ENCODE peak calls at places on chromosomes 2 and 18, in five cellular contexts. R, J, L, V and H are unnamed samples. For H3K79me2, the result is how much of the 10 kb centered on the place peaks cover.

GRCh38 chr18:80033181-80034067 is 810 bp upstream of the RBFA start:
- DNase-seq in L (peak), J (peak), R (no peak), V (peak), H (no peak)

GRCh38 chr2:238652053-238652770 is 195.7 kb upstream of the TWIST2 start:
- DNase-seq in L (no peak), R (no peak), V (no peak), J (no peak), H (no peak)

GRCh38 chr2:48933824-48934223 is 178.3 kb upstream of the LHCGR start:
- DNase-seq in V (no peak), L (no peak), J (no peak), R (no peak), H (no peak)

GRCh38 chr18:40851014-40851429 is 1104.0 kb upstream of the PIK3C3 start:
- DNase-seq in R (no peak), J (no peak), L (peak), V (peak), H (no peak)

GRCh38 chr18:26429535-26429934 is 118.8 kb downstream of the KCTD1 start:
- DNase-seq in R (peak), L (peak), J (no peak), V (no peak), H (no peak)

GRCh38 chr2:179237209-179237946 is 27.3 kb downstream of the SESTD1 start:
- DNase-seq in R (no peak), V (no peak), L (no peak), J (no peak), H (no peak)

GRCh38 chr18:13611058-13611615 is 115.2 kb downstream of the FAM210A start:
- DNase-seq in V (peak), R (no peak), J (no peak), L (peak), H (peak)

GRCh38 chr18:36693931-36694661 is 134.7 kb downstream of the TPGS2 start:
- DNase-seq in L (peak), R (no peak), V (no peak), J (no peak), H (no peak)

GRCh38 chr2:147649963-147650362 is 194.9 kb upstream of the ACVR2A start:
- DNase-seq in L (peak), V (no peak), J (no peak), R (no peak), H (no peak)

GRCh38 chr2:130371723-130372054 is 15.8 kb downstream of the PTPN18 start:
- DNase-seq in R (no peak), J (no peak), L (no peak), V (no peak), H (no peak)
- H3K79me2 ChIP-seq in R (under half), J (under half), L (under half), V (under half), H (under half)

GRCh38 chr2:54572636-54573531 is 116.8 kb downstream of the SPTBN1 start:
- DNase-seq in J (no peak), V (no peak), R (no peak), L (peak), H (no peak)

GRCh38 chr2:54569745-54570296 is 113.7 kb downstream of the SPTBN1 start:
- DNase-seq in V (peak), L (no peak), R (no peak), J (peak), H (peak)

GRCh38 chr2:54570321-54570881 is 114.3 kb downstream of the SPTBN1 start:
- DNase-seq in V (peak), J (no peak), R (no peak), L (peak), H (no peak)

GRCh38 chr2:54572262-54572635 is 116.1 kb downstream of the SPTBN1 start:
- DNase-seq in V (no peak), R (no peak), J (peak), L (peak), H (no peak)

DNA sequence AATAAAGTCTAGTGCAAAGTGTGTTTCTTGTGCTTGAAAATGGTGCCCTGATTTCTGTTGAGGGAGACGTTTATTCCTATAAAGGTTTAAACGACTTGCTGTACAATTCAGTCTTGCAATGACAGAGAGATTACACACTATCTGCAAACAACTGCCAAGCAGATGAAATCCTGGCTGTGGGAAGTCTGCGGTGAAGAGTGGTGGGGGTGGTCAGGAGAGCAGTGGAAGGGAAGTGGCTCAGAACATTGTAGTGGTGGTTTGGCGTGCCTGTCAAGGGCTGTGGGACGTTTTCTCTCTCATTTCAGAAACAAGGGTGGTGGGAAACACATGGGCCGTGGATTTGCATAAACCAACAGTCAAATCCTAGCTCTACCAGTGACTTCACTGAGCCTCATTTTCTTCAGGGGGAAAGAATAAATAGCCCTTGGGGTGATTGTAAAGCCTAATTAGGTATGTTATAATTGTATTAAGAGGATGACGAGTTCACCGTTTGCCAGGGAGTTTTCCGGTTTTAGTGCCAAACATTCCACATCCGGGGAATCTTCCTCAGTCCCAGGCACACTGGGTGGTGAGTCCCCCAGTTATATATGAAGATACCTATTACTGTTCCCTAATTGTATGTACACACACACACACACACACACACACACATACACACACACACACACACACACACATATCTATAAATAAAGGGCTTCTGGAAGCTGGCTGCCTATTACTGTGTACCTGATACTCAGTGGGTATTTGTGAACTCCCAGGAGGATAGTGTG is 115.0 kb downstream of the SPTBN1 start:
- DNase-seq in R (no peak), L (peak), J (peak), V (peak), H (peak)
- H3K27ac ChIP-seq in R (no peak), L (peak), J (peak), V (peak), H (peak)

DNA sequence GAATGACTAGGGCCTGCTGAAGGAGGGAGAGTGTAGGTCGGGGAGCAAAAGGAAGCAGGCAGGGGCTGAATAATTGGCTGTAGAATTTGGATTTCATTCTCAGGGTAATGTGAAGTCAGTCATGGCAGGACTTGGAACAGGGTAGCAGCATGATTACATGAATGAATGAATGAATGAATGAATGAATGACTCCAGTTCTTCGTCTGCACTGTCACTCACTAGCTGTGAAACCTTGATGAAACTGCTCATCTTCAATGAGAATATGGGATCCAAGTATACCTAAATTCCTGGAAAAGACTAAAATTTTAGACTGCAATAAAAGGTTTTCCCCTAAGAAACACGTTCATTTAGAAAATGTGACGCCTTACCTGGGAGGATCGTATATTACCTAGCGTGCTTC is 3.0 kb upstream of the RND3 start:
- DNase-seq in R (no peak), J (no peak), L (no peak), V (no peak), H (no peak)
- H3K79me2 ChIP-seq in R (under half), J (under half), L (under half), V (under half), H (under half)

DNA sequence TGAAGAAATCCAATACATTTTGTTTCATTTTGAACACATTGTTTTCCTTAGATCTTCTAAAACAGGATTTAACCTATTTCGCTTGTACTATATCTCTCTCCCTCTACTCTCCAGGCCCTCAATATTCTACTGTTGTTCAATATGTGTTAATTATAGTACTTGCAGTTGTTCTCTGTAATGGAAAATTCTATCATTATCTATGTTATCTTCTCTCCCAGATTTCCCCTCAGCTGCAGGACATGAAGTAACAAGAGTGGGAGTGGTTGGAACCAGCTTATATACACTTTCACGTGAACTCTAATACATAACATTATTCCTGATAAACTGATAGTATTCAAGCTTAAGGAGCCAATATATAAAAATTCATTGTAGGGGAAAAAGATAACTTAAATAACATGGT is 7.0 kb upstream of the STRN start:
- DNase-seq in V (no peak), J (no peak), L (no peak), R (no peak), H (no peak)
- H3K27ac ChIP-seq in V (no peak), J (no peak), L (no peak), R (no peak), H (no peak)

DNA sequence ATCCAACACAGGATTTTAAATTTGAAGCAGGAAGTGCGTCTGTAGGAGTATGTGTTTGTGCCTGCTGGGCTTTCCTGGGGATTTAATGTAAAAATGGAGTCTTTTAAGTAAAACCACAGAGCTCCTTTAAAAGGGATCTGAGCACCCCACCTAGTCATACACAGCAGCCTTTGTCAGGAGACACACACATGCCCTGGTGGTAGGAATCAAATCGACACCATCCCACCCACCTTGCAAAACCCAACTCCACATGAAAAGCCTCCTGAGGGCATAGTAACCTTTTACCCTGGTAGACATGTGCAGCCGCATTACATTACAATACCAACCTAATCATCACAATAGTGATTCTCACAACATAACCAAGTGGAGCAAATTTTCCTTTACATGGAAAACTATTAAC is 29.0 kb downstream of the UXS1 start:
- DNase-seq in L (no peak), V (no peak), R (no peak), J (no peak), H (peak)
- H3K79me2 ChIP-seq in L (under half), V (under half), R (under half), J (under half), H (half or more)

GRCh38 chr18:10354241-10354811 is 100.1 kb upstream of the APCDD1 start:
- DNase-seq in L (peak), J (no peak), R (no peak), V (no peak), H (no peak)

GRCh38 chr18:10351858-10352257 is 102.6 kb upstream of the APCDD1 start:
- DNase-seq in J (no peak), V (no peak), R (no peak), L (no peak), H (no peak)

GRCh38 chr18:10351221-10351795 is 103.1 kb upstream of the APCDD1 start:
- DNase-seq in J (no peak), L (peak), V (no peak), R (no peak), H (no peak)

GRCh38 chr18:10352671-10353070 is 101.8 kb upstream of the APCDD1 start:
- DNase-seq in J (no peak), R (no peak), L (no peak), V (no peak), H (no peak)

DNA sequence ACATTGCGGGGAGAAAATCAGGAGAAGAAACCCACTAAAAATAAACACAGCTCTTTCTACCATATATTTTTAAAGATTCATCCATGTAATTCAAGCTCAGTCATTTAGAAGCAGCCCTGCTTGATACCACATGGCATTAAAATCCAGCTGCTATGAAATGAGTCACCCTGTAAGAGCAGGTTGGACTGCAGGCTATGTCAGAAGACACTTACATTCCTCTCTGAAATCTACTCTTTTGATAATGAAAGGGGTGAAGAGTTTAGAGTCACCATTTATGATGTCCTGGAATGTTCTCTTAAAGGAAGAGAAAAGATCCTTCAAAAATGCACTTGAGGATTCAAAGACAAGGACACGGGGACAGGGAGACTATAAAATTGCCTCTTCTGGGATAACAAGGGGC is 100.6 kb upstream of the APCDD1 start:
- DNase-seq in J (no peak), L (peak), R (no peak), V (no peak), H (no peak)
- H3K27ac ChIP-seq in J (no peak), L (no peak), R (no peak), V (no peak), H (no peak)

DNA sequence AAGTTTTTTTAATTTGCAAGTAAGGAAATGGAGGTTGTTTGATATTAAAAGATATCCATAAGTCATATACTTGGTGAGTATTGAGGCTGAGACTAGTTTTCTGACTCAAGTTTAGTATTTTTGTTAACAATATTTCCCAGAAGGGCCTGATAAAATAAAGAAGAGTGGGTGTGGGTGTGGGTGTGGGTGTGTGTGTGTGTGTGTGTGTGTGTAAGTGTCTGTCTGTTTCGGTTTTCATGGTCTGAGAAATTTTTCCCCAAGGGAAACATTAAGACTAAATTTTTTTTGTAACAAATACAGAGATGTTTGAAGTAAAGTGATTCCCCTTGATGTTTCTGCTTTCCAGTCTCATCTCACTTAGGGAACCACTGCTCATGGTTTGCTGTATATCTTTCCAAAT is 36.5 kb downstream of the PPM1B start:
- DNase-seq in V (no peak), R (no peak), J (no peak), L (no peak), H (no peak)
- H3K79me2 ChIP-seq in V (half or more), R (half or more), J (half or more), L (under half), H (half or more)

DNA sequence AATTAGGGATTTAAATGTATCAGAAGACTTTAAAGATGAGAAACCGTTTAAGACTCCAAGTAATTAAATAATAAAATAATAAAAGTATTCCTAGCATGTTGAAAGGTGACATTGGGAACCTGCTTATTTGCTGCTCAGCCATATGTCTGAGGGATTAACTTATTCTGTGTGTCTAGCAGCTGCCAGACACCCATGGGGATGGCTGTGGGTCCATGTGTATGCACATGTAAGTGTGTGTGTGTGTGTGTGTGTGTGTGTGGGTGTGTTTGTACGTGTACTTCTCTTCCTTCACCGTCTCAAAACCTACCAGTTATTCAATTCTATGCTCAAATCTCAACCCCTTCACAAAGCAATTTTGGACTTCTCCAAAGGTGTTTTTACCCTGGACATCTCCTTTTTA is 124.5 kb downstream of the SETBP1 start:
- DNase-seq in R (no peak), V (no peak), J (no peak), L (no peak), H (no peak)
- H3K27ac ChIP-seq in R (no peak), V (no peak), J (no peak), L (no peak), H (no peak)

DNA sequence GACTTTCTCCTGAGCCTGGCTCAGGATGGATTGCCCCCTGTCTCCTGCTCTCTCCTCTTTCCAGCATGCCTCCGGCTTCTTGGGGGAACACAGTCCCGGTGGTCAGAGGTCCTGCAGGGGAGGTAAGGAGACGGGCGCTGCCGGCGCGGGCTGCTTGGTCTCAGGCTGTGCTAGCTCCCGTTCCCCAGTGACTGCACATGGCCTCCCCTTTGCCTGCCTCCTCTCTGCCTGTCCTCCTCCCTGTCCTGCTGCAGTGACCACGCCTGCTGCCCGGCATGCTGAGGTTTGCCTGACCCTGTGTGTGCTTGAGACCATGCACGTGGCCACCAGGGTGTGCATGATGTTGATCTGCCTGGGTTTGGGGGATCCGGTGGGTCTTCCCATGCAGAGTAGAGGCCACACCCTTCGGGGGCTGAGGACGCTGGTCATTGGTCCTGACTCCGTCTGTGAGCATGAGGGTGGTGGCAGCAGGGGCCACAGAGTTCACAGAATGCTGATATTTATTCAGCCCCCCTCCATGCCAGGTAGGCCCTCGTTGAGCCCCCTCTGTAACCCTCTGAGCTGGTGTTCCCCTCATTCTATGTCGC is 42.9 kb upstream of the MCFD2 start:
- DNase-seq in R (no peak), L (no peak), V (no peak), J (no peak), H (no peak)
- H3K79me2 ChIP-seq in R (under half), L (under half), V (half or more), J (under half), H (half or more)